ENCODE peak calls at places on chromosomes 1 and 21, in seven cellular contexts. W, D, Z, A, R, G and C are unnamed samples.

GRCh38 chr1:54248966-54249365 is 49.0 kb downstream of the MRPL37 start:
- DNase-seq in Z (no peak), R (no peak), G (no peak), D (no peak), A (no peak), W (no peak), C (no peak)

GRCh38 chr1:233859446-233859845 is 45.0 kb upstream of the SLC35F3 start:
- DNase-seq in G (no peak), R (no peak), W (no peak), D (no peak), Z (peak), A (no peak), C (peak)

GRCh38 chr1:239816090-239816812 is 275.4 kb upstream of the FMN2 start:
- DNase-seq in A (peak), Z (peak), R (no peak), G (peak), W (no peak), D (peak), C (peak)

GRCh38 chr1:61446531-61446991 is 278.4 kb downstream of the TM2D1 start:
- DNase-seq in G (no peak), Z (no peak), R (no peak), A (no peak), W (no peak), D (peak), C (no peak)

GRCh38 chr1:239676522-239677273 is 290.3 kb downstream of the CHRM3 start:
- DNase-seq in Z (no peak), D (no peak), W (no peak), A (no peak), R (no peak), G (no peak), C (no peak)

GRCh38 chr1:48676376-48676775 is 100.3 kb downstream of the BEND5 start:
- DNase-seq in A (no peak), W (no peak), Z (no peak), D (no peak), R (no peak), G (no peak), C (no peak)

GRCh38 chr1:43836267-43836951 is 97.2 kb upstream of the ARTN start:
- DNase-seq in D (no peak), Z (peak), R (peak), G (peak), W (no peak), A (no peak), C (no peak)

GRCh38 chr1:206495493-206496046 is 11.8 kb upstream of the RASSF5 start:
- DNase-seq in G (no peak), Z (no peak), A (no peak), W (no peak), R (no peak), D (peak), C (no peak)

GRCh38 chr1:28112388-28113311 is 24.2 kb upstream of the EYA3 start:
- DNase-seq in Z (peak), R (no peak), G (no peak), W (peak), A (peak), D (peak), C (peak)

GRCh38 chr1:19814681-19815503 is at the start of gene RNF186:
- DNase-seq in G (no peak), Z (no peak), R (no peak), W (no peak), D (no peak), A (no peak), C (no peak)

GRCh38 chr21:25360593-25360992 is 246.7 kb downstream of the MRPL39 start:
- DNase-seq in A (no peak), W (no peak), Z (no peak), G (no peak), D (no peak), R (no peak), C (no peak)

GRCh38 chr1:91501527-91501859 is 842 bp downstream of the CDC7 start:
- DNase-seq in W (no peak), D (peak), A (peak), Z (no peak), R (no peak), G (no peak), C (no peak)

GRCh38 chr21:35423694-35424093 is 374.6 kb upstream of the RUNX1 start:
- DNase-seq in A (peak), R (no peak), D (peak), G (no peak), W (no peak), Z (no peak), C (no peak)

GRCh38 chr1:206926286-206926685 is 4.5 kb upstream of the FCMR start:
- DNase-seq in Z (no peak), G (no peak), A (no peak), D (no peak), R (no peak), W (no peak), C (no peak)

GRCh38 chr1:113542221-113542701 is 151.9 kb downstream of the MAGI3 start:
- DNase-seq in D (peak), G (no peak), R (no peak), W (no peak), Z (no peak), A (peak), C (peak)

GRCh38 chr1:198880818-198881597 is 242.2 kb downstream of the PTPRC start:
- DNase-seq in Z (no peak), D (peak), G (no peak), W (no peak), A (peak), R (no peak), C (peak)

GRCh38 chr1:241837413-241837812 is 10.6 kb upstream of the EXO1 start:
- DNase-seq in D (no peak), A (no peak), R (no peak), W (no peak), G (no peak), Z (no peak), C (no peak)

GRCh38 chr1:88731475-88731874 is 47.4 kb downstream of the PKN2 start:
- DNase-seq in D (peak), Z (peak), R (no peak), G (no peak), W (peak), A (peak), C (peak)

GRCh38 chr1:219529116-219529515 is 83.8 kb downstream of the ZC3H11B start:
- DNase-seq in R (no peak), G (no peak), Z (no peak), W (no peak), D (no peak), A (no peak), C (no peak)

GRCh38 chr1:46202975-46203737 is at the start of gene LURAP1:
- DNase-seq in W (no peak), A (peak), G (peak), Z (peak), R (peak), D (peak), C (peak)

GRCh38 chr1:150995896-150996295 is 10.8 kb downstream of the MINDY1 start:
- DNase-seq in A (no peak), R (no peak), Z (peak), W (peak), D (peak), G (no peak), C (peak)

GRCh38 chr1:32702599-32703478 is at the start of gene SYNC:
- DNase-seq in R (no peak), Z (peak), A (peak), D (peak), G (peak), W (peak), C (no peak)

GRCh38 chr1:162372159-162373071 is 4.2 kb downstream of the SPATA46 start:
- DNase-seq in D (no peak), Z (no peak), R (no peak), G (no peak), A (no peak), W (peak), C (no peak)

GRCh38 chr21:38505654-38506523 is 7.6 kb upstream of the ERG start:
- DNase-seq in G (no peak), A (peak), Z (no peak), D (peak), R (no peak), W (peak), C (peak)

GRCh38 chr1:119622694-119623515 is 25.2 kb downstream of the ZNF697 start:
- DNase-seq in Z (no peak), R (no peak), A (no peak), G (no peak), D (no peak), W (no peak), C (no peak)

GRCh38 chr1:154707901-154708514 is 100.0 kb upstream of the ADAR start:
- DNase-seq in Z (no peak), W (no peak), D (no peak), G (no peak), A (peak), R (no peak), C (no peak)

GRCh38 chr1:97412155-97412554 is 508.7 kb downstream of the DPYD start:
- DNase-seq in G (no peak), Z (no peak), D (peak), A (peak), W (no peak), R (no peak), C (peak)

GRCh38 chr21:44028287-44028659 is 16.2 kb downstream of the TRAPPC10 start:
- DNase-seq in G (no peak), Z (no peak), D (no peak), R (no peak), A (no peak), W (no peak), C (no peak)

GRCh38 chr1:228018961-228019721 is 12.3 kb downstream of the WNT3A start:
- DNase-seq in G (no peak), Z (no peak), D (no peak), R (no peak), W (no peak), A (no peak), C (no peak)

GRCh38 chr1:245416771-245417170 is 262.0 kb downstream of the KIF26B start:
- DNase-seq in Z (no peak), R (no peak), W (no peak), A (no peak), D (no peak), G (no peak), C (no peak)

GRCh38 chr21:45970674-45971486 is 10.7 kb upstream of the COL6A1 start:
- DNase-seq in A (peak), D (peak), W (no peak), R (peak), Z (peak), G (peak), C (peak)

GRCh38 chr1:236608930-236609726 is 4.8 kb upstream of the HEATR1 start:
- DNase-seq in A (peak), D (peak), G (peak), Z (peak), W (no peak), R (no peak), C (peak)

GRCh38 chr1:47229031-47229831 is 2.8 kb downstream of the TAL1 start:
- DNase-seq in A (no peak), D (no peak), G (no peak), Z (no peak), W (no peak), R (no peak), C (no peak)

DNA sequence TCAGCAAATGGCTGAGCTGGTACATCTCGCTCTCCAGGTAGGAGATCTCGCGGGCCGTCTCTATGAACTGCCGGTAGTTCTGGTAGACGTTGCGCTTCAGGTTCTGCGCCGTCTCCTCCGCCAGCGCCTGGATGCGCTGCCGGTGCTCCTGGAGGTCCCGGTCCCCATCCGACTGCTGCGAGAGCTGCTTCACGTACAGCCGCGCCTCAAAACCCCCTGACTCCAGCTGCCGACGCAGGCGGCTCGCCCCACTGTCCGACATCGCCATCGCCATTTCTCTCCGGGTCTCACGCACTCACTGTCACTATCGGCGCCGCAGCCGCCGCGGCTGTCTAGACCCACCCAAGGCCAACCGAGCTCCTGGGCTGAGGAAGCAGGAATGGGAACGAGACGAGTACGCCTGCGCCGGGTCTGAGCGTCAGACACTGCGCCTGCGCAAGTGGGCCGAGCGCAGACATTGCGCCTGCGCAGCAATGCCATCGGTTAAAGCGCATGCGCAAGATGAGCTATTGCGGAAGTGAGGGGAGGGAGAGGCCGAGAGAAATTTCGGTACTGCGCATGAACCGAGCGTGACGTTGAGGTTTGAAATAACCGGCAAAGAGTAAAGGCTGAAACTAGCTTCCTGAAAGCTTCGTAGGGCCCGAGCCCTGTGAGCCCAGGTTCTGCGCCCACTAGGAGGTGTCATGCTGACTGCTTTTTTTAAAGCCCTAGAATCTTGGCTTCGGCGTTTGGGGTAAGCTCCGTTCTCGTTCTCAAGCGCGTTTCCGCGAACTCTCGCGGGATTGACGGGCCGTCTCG is at the start of gene EXOC8:
- DNase-seq in D (peak), Z (peak), G (peak), W (peak), A (peak), R (peak), C (peak)
- TF ChIP-seq CTCF in D (no peak), Z (no peak), G (no peak), W (no peak), A (peak), R (no peak), C (no peak)

GRCh38 chr1:27105018-27105417 is 49.9 kb downstream of the SLC9A1 start:
- DNase-seq in R (no peak), Z (no peak), W (no peak), G (no peak), A (no peak), D (no peak), C (no peak)

GRCh38 chr1:27109103-27109822 is 45.7 kb downstream of the SLC9A1 start:
- DNase-seq in A (no peak), G (no peak), R (no peak), W (no peak), Z (no peak), D (no peak), C (no peak)

GRCh38 chr1:27108588-27108987 is 46.3 kb downstream of the SLC9A1 start:
- DNase-seq in R (no peak), A (no peak), Z (no peak), G (no peak), W (no peak), D (no peak), C (no peak)

GRCh38 chr1:27103498-27103897 is 51.4 kb downstream of the SLC9A1 start:
- DNase-seq in W (no peak), R (no peak), Z (no peak), D (no peak), A (no peak), G (no peak), C (no peak)

DNA sequence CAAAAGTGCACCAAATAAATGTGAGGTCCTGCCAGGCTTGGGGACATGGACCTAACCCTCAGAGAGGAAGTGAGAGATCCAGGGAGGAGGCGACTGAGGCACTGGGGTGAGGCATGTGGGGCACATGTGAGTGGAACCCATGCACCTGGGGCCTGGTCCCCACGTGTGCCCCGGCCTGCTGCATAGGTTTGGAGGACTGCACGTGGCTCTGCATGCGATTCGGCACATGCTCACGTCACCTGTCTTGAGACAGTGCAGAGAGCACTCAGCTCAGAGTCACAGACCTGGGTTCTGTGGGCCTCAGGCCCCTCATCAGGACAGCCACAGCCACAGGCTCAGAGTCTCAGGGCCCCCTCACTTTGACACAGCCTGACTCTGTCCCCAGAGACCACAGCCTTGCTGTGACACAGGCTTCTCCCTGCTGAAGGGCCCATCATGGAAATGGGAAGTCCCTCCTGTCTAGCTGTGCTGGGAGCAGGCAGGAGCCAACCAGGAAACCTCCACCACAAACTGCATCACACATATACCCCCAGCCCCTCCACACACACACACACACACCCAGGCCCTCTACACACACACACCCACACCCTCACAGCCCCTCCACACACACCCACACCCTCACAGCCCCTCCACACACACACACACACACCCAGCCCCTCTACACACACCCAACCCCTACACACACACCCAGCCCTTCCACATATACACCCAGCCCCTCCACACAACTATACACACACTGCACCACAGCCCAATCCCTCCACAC is 48.2 kb downstream of the SLC9A1 start:
- DNase-seq in R (no peak), A (no peak), G (no peak), Z (no peak), D (no peak), W (no peak), C (no peak)
- H3K4me3 ChIP-seq in R (no peak), A (no peak), G (no peak), Z (no peak), D (no peak), W (no peak), C (no peak)

GRCh38 chr1:34113362-34113761 is 51.7 kb downstream of the CSMD2 start:
- DNase-seq in Z (no peak), G (no peak), A (no peak), R (no peak), W (no peak), D (no peak), C (peak)
- TF ChIP-seq CTCF in Z (no peak), G (no peak), A (no peak), R (no peak), W (no peak), D (no peak), C (peak)

GRCh38 chr1:156080598-156081173 is 1.6 kb downstream of the MEX3A start:
- DNase-seq in Z (no peak), G (peak), D (no peak), R (no peak), A (no peak), W (no peak), C (no peak)
- H3K4me3 ChIP-seq in Z (no peak), G (peak), D (peak), R (no peak), A (peak), W (no peak), C (peak)

GRCh38 chr1:204837440-204838084 is 33.1 kb upstream of the NFASC start:
- DNase-seq in R (no peak), D (peak), A (peak), W (no peak), G (peak), Z (peak), C (peak)
- TF ChIP-seq CTCF in R (no peak), D (no peak), A (no peak), W (no peak), G (no peak), Z (no peak), C (peak)